ENCODE peak calls at places on chromosome 11, in five cellular contexts. One of them, this sample, is unnamed.

GRCh38 chr11:122229078-122229477 is 113.1 kb upstream of the BLID start:
- DNase-seq in H9: no peak
- DNase-seq in mesendoderm: no peak
- DNase-seq in H1: no peak
- DNase-seq in neuronal stem cell: no peak
- DNase-seq in this sample: no peak

GRCh38 chr11:116649268-116649667 is 123.5 kb downstream of the BUD13 start:
- DNase-seq in H9: peak
- DNase-seq in mesendoderm: no peak
- DNase-seq in H1: no peak
- DNase-seq in neuronal stem cell: no peak
- DNase-seq in this sample: no peak

GRCh38 chr11:118530683-118531596 is at the start of gene TMEM25:
- DNase-seq in H9: peak
- DNase-seq in mesendoderm: peak
- DNase-seq in H1: no peak
- DNase-seq in neuronal stem cell: peak
- DNase-seq in this sample: peak

GRCh38 chr11:57885298-57886035 is 123.9 kb downstream of the CTNND1 start:
- DNase-seq in H9: no peak
- DNase-seq in mesendoderm: peak
- DNase-seq in H1: no peak
- DNase-seq in neuronal stem cell: peak
- DNase-seq in this sample: peak

GRCh38 chr11:67652965-67653845 is 2.7 kb upstream of the ACY3 start:
- DNase-seq in H9: no peak
- DNase-seq in mesendoderm: no peak
- DNase-seq in H1: no peak
- DNase-seq in neuronal stem cell: no peak
- DNase-seq in this sample: no peak

GRCh38 chr11:61728066-61728939 is 24.1 kb upstream of the MYRF start:
- DNase-seq in H9: no peak
- DNase-seq in mesendoderm: no peak
- DNase-seq in H1: no peak
- DNase-seq in neuronal stem cell: no peak
- DNase-seq in this sample: no peak

GRCh38 chr11:86743223-86744118 is 56.9 kb upstream of the PRSS23 start:
- DNase-seq in H9: no peak
- DNase-seq in mesendoderm: peak
- DNase-seq in H1: no peak
- DNase-seq in neuronal stem cell: no peak
- DNase-seq in this sample: peak

GRCh38 chr11:76577199-76577920 is 93.2 kb downstream of the LRRC32 start:
- DNase-seq in H9: no peak
- DNase-seq in mesendoderm: peak
- DNase-seq in H1: no peak
- DNase-seq in neuronal stem cell: no peak
- DNase-seq in this sample: peak

GRCh38 chr11:122322369-122322768 is 206.4 kb upstream of the BLID start:
- DNase-seq in H9: no peak
- DNase-seq in mesendoderm: no peak
- DNase-seq in H1: no peak
- DNase-seq in neuronal stem cell: no peak
- DNase-seq in this sample: no peak

GRCh38 chr11:62505112-62505783 is 41.4 kb downstream of the AHNAK start:
- DNase-seq in H9: peak
- DNase-seq in mesendoderm: peak
- DNase-seq in H1: no peak
- DNase-seq in neuronal stem cell: peak
- DNase-seq in this sample: peak

GRCh38 chr11:2567026-2567671 is 122.3 kb downstream of the KCNQ1 start:
- DNase-seq in H9: no peak
- DNase-seq in mesendoderm: peak
- DNase-seq in H1: no peak
- DNase-seq in neuronal stem cell: no peak
- DNase-seq in this sample: peak
- H4K8ac ChIP-seq in H9: no peak
- H4K8ac ChIP-seq in mesendoderm: no peak
- H4K8ac ChIP-seq in H1: no peak
- H4K8ac ChIP-seq in neuronal stem cell: no peak
- H4K8ac ChIP-seq in this sample: no peak

DNA sequence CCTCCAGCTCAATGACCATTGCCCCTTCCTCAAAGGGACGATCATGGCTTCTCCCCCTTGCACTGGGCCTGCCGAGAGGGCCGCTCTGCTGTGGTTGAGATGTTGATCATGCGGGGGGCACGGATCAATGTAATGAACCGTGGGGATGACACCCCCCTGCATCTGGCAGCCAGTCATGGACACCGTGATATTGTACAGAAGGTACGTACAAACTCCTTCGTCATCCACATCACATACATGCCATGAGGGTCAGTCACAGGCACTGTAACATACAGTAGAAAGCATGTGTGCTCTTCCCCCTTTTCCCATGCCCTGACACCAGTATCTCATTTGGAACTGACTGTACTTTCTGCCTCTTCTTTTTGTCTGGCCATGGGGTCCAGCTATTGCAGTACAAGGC is 4.0 kb downstream of the TAF10 start:
- DNase-seq in H9: no peak
- DNase-seq in mesendoderm: no peak
- DNase-seq in H1: no peak
- DNase-seq in neuronal stem cell: no peak
- DNase-seq in this sample: peak
- H4K8ac ChIP-seq in H9: no peak
- H4K8ac ChIP-seq in mesendoderm: no peak
- H4K8ac ChIP-seq in H1: no peak
- H4K8ac ChIP-seq in neuronal stem cell: no peak
- H4K8ac ChIP-seq in this sample: peak

GRCh38 chr11:75346912-75347647 is 4.4 kb downstream of the ARRB1 start:
- DNase-seq in H9: peak
- DNase-seq in mesendoderm: no peak
- DNase-seq in H1: no peak
- DNase-seq in neuronal stem cell: no peak
- DNase-seq in this sample: no peak
- H4K8ac ChIP-seq in H9: no peak
- H4K8ac ChIP-seq in mesendoderm: no peak
- H4K8ac ChIP-seq in H1: no peak
- H4K8ac ChIP-seq in neuronal stem cell: no peak
- H4K8ac ChIP-seq in this sample: peak

DNA sequence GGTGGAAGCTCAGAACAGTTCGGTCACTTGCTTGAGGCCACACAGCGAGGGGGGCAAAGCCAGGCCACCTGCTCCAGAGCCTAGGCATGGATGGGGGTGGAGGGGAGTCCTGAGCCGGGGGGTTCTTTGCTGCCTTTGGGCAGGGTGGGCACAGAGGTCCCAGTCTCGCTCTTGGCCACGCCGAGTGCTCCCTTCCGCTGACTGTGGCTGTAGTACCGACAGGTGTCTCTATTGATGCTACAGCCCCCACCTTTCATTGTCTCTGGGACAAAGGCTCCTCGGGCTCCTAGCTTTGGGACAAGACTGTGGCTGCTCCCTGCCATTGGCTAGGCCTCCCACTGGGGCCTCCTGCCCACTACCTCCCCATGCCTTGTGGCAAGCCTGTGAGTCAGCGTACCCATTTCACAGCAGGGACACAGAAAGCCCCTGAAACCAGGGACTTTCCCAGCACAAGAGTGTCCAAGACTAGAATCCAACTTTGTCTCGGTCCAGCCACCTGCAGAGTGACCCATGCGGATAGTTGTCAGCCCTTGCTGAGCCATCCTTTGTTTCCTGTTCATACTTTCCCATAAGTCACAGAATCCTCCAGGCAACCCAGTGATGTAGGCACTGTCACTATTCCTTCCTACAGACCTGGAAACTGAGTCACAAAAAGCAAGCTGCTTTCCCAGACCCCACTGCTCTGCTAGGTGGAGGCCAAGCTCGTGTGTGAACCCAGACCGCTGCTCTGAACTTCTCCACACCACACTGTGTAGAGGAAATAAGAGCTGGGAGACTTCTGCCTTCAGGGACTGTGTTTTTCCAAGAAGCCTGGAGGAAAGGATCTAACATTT is 17.2 kb downstream of the MYEOV start:
- DNase-seq in H9: no peak
- DNase-seq in mesendoderm: no peak
- DNase-seq in H1: no peak
- DNase-seq in neuronal stem cell: no peak
- DNase-seq in this sample: no peak
- H4K8ac ChIP-seq in H9: no peak
- H4K8ac ChIP-seq in mesendoderm: no peak
- H4K8ac ChIP-seq in H1: no peak
- H4K8ac ChIP-seq in neuronal stem cell: no peak
- H4K8ac ChIP-seq in this sample: no peak

GRCh38 chr11:78349114-78349513 is 68.5 kb downstream of the GAB2 start:
- DNase-seq in H9: no peak
- DNase-seq in mesendoderm: no peak
- DNase-seq in H1: no peak
- DNase-seq in neuronal stem cell: no peak
- DNase-seq in this sample: no peak
- H4K8ac ChIP-seq in H9: no peak
- H4K8ac ChIP-seq in mesendoderm: no peak
- H4K8ac ChIP-seq in H1: no peak
- H4K8ac ChIP-seq in neuronal stem cell: no peak
- H4K8ac ChIP-seq in this sample: no peak

GRCh38 chr11:27603376-27603775 is 96.8 kb upstream of the LIN7C start:
- DNase-seq in H9: no peak
- DNase-seq in mesendoderm: no peak
- DNase-seq in H1: no peak
- DNase-seq in neuronal stem cell: no peak
- DNase-seq in this sample: no peak
- H4K8ac ChIP-seq in H9: no peak
- H4K8ac ChIP-seq in mesendoderm: no peak
- H4K8ac ChIP-seq in H1: no peak
- H4K8ac ChIP-seq in neuronal stem cell: no peak
- H4K8ac ChIP-seq in this sample: no peak

DNA sequence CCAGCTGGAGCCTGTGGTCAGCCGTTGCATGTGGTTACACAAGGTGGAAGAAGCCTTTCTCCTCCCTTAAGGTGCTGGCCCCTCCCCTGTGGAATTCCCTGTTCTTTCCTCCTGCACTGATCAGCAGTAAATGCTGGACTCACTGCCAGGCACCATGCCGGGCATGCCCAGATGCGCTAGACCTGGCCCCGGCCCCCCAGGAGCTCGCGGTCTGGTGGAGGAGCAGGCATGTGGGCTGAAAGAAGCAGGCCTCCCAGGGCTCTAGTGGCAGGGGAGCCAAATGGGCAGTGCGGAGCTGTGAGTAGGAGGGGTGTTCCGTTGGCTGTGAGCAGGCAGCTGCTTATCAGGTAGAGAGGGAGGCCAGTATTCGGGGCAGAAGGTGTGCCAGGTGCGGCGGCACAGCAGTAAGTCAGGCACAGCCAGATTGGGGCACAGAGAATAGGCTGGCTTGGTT is 10.2 kb downstream of the DGKZ start:
- DNase-seq in H9: no peak
- DNase-seq in mesendoderm: peak
- DNase-seq in H1: no peak
- DNase-seq in neuronal stem cell: no peak
- DNase-seq in this sample: no peak
- H4K8ac ChIP-seq in H9: no peak
- H4K8ac ChIP-seq in mesendoderm: no peak
- H4K8ac ChIP-seq in H1: no peak
- H4K8ac ChIP-seq in neuronal stem cell: peak
- H4K8ac ChIP-seq in this sample: no peak

GRCh38 chr11:64855596-64856304 is 11.3 kb upstream of the CDC42BPG start:
- DNase-seq in H9: no peak
- DNase-seq in mesendoderm: no peak
- DNase-seq in H1: no peak
- DNase-seq in neuronal stem cell: no peak
- DNase-seq in this sample: no peak
- H4K8ac ChIP-seq in H9: no peak
- H4K8ac ChIP-seq in mesendoderm: no peak
- H4K8ac ChIP-seq in H1: no peak
- H4K8ac ChIP-seq in neuronal stem cell: no peak
- H4K8ac ChIP-seq in this sample: no peak